ENCODE peak calls at places on chromosomes 3 and 15, in five cellular contexts. Z, R, L, J and V are unnamed samples.

GRCh38 chr3:86147119-86147518 is 843.8 kb downstream of the VGLL3 start:
- DNase-seq in L (no peak), R (no peak), Z (no peak), J (no peak), V (no peak)

GRCh38 chr3:44065311-44065710 is 176.4 kb upstream of the TOPAZ1 start:
- DNase-seq in Z (no peak), J (peak; percentile 85), L (no peak), R (peak; percentile 70), V (no peak)

GRCh38 chr3:84074767-84075166 is 884.0 kb upstream of the CADM2 start:
- DNase-seq in L (no peak), J (no peak), R (no peak), Z (no peak), V (no peak)

GRCh38 chr3:157175678-157176077 is 15.7 kb upstream of the CCNL1 start:
- DNase-seq in L (no peak), R (peak; percentile 54), Z (no peak), J (peak; percentile 62), V (no peak)

GRCh38 chr3:157107644-157108133 is 52.3 kb downstream of the CCNL1 start:
- DNase-seq in L (no peak), J (no peak), Z (no peak), R (no peak), V (no peak)

GRCh38 chr3:126287536-126288181 is 69.5 kb downstream of the KLF15 start:
- DNase-seq in R (peak; percentile 41), Z (no peak), J (peak; percentile 84), L (no peak), V (no peak)

GRCh38 chr15:22956980-22957264 is 23.2 kb downstream of the CYFIP1 start:
- DNase-seq in L (no peak), J (no peak), R (no peak), Z (peak; percentile 22), V (no peak)

GRCh38 chr3:18968120-18968519 is 180.2 kb upstream of the KCNH8 start:
- DNase-seq in L (no peak), Z (no peak), J (no peak), R (no peak), V (no peak)

GRCh38 chr3:182682263-182683229 is 110.8 kb upstream of the ATP11B start:
- DNase-seq in R (peak; percentile 30), Z (no peak), L (peak; percentile 17), J (peak; percentile 39), V (peak; percentile 44)

GRCh38 chr3:142958707-142959106 is 4.8 kb downstream of the PAQR9 start:
- DNase-seq in Z (no peak), L (no peak), R (no peak), J (no peak), V (no peak)

GRCh38 chr3:81170298-81170697 is 591.1 kb downstream of the GBE1 start:
- DNase-seq in J (no peak), Z (no peak), L (no peak), R (no peak), V (no peak)

GRCh38 chr3:153096611-153097200 is 65.3 kb upstream of the RAP2B start:
- DNase-seq in L (no peak), J (no peak), R (no peak), Z (no peak), V (no peak)

GRCh38 chr3:183824761-183825379 is 507 bp downstream of the MAP6D1 start:
- DNase-seq in Z (no peak), R (no peak), L (no peak), J (peak; percentile 29), V (peak; percentile 51)

GRCh38 chr3:72395654-72396415 is 452.4 kb downstream of the SHQ1 start:
- DNase-seq in J (no peak), Z (no peak), R (no peak), L (no peak), V (no peak)

GRCh38 chr3:72343078-72343477 is 505.2 kb downstream of the SHQ1 start:
- DNase-seq in R (no peak), L (no peak), J (no peak), Z (no peak), V (no peak)

GRCh38 chr15:77870195-77871065 is 207.1 kb downstream of the TBC1D2B start:
- DNase-seq in J (peak; percentile 70), L (no peak), Z (peak; percentile 66), R (peak; percentile 25), V (peak; percentile 5)

GRCh38 chr15:62758126-62758951 is 284.2 kb upstream of the TPM1 start:
- DNase-seq in Z (peak; percentile 76), R (no peak), L (no peak), J (peak; percentile 68), V (no peak)
- H3K4me3 ChIP-seq in Z (no peak overlapping the region), R (no peak overlapping the region), L (no peak overlapping the region), J (no peak overlapping the region), V (no peak overlapping the region)

DNA sequence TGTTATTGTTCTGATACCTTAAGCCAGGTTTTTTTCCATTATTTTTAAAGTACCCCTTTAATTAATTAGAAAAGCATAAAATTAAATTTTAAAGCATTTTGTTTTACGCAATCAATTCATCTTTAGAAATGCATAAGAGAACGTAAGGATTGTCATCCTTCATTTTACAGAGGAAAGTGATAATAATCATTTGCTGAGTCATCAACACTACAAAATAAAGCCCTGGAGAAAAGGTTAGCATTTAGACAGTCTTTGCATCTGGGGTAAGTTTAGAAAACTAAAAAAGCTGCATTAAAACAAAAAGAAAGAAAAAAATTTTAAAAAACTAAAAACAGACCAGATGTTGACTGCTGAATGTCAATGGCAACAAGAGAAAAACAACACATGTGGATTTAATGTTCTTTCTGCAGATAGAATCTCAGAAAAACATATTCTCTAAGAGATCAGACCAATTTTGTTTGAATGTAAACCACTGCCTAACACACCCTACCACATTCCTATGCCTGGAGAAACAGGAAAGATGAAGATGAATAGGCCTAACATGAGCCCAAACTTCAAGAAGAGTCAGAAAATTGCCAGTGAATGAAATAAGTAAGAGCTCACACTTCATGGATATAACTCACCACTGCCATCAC is 59.9 kb downstream of the SUCNR1 start:
- DNase-seq in Z (no peak), J (no peak), L (no peak), R (no peak), V (no peak)
- H3K27ac ChIP-seq in Z (peak overlapping the region; percentile 72), J (no peak overlapping the region), L (no peak overlapping the region), R (no peak overlapping the region), V (no peak overlapping the region)

DNA sequence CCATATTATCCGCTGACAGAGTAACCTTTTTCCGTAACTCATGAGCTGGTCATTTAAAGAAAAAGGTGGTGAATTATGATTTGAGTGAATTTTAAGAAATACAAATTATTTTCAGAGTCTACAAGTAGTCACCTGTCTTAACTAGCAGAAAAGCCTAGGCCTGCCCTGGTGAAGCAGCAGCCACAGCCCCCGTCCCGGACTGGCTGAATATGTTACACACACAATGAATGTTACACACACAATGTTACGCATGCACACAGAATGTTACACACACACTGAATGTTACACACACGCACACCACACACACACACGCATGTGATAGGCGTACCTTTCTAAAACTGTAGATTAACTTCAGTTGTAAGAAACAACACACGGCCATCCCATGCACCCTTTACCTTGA is 77.8 kb downstream of the VGLL4 start:
- DNase-seq in J (no peak), Z (peak; percentile 50), R (no peak), L (no peak), V (no peak)
- H3K4me1 ChIP-seq in J (peaks cover 38% of the 10 kb centered on the region), Z (peaks cover 75% of the 10 kb centered on the region), R (no peaks in the 10 kb centered on the region), L (no peaks in the 10 kb centered on the region), V (no peaks in the 10 kb centered on the region)

GRCh38 chr3:46348811-46349482 is 5.0 kb upstream of the CCR2 start:
- DNase-seq in Z (no peak), R (no peak), L (no peak), J (no peak), V (no peak)
- H3K4me3 ChIP-seq in Z (no peak overlapping the region), R (no peak overlapping the region), L (peak overlapping the region; percentile 68), J (no peak overlapping the region), V (peak overlapping the region; percentile 2)

GRCh38 chr3:58562498-58562897 is 14.7 kb downstream of the FAM107A start:
- DNase-seq in R (no peak), Z (no peak), J (no peak), L (no peak), V (no peak)

GRCh38 chr3:58564456-58565160 is 12.6 kb downstream of the FAM107A start:
- DNase-seq in Z (no peak), L (no peak), R (no peak), J (no peak), V (no peak)

GRCh38 chr3:58565621-58566397 is 11.4 kb downstream of the FAM107A start:
- DNase-seq in L (no peak), J (no peak), Z (no peak), R (no peak), V (no peak)

GRCh38 chr3:58563386-58564035 is 13.7 kb downstream of the FAM107A start:
- DNase-seq in R (no peak), L (no peak), Z (no peak), J (no peak), V (no peak)

DNA sequence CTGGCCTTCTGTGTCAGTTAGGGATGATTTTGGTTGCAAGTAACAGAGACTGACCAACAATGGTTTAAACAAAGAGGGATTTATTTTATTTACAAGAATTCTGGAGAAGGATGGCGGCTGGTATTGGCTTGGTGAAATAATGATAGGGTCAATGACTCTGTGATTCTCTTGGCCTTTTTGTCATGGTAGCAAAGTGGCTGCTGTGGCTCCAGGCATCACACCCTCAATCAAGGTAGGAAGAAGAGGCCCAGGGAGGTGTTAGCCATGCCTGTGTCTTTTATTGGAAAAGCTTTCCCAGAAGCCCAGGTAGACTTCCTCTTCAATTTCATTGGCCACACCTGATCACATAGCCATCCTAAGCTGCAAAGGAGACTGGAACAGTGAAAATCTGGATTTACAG is 13.1 kb downstream of the FAM107A start:
- DNase-seq in J (no peak), R (no peak), Z (no peak), L (no peak), V (no peak)
- H3K27ac ChIP-seq in J (no peak overlapping the region), R (no peak overlapping the region), Z (no peak overlapping the region), L (no peak overlapping the region), V (no peak overlapping the region)

GRCh38 chr15:63190993-63191392 is 1.6 kb downstream of the RAB8B start:
- DNase-seq in J (no peak), R (no peak), L (no peak), Z (no peak), V (no peak)
- H3K4me1 ChIP-seq in J (peaks cover 34% of the 10 kb centered on the region), R (no peaks in the 10 kb centered on the region), L (peaks cover 61% of the 10 kb centered on the region), Z (peaks cover 62% of the 10 kb centered on the region), V (peaks cover 62% of the 10 kb centered on the region)

DNA sequence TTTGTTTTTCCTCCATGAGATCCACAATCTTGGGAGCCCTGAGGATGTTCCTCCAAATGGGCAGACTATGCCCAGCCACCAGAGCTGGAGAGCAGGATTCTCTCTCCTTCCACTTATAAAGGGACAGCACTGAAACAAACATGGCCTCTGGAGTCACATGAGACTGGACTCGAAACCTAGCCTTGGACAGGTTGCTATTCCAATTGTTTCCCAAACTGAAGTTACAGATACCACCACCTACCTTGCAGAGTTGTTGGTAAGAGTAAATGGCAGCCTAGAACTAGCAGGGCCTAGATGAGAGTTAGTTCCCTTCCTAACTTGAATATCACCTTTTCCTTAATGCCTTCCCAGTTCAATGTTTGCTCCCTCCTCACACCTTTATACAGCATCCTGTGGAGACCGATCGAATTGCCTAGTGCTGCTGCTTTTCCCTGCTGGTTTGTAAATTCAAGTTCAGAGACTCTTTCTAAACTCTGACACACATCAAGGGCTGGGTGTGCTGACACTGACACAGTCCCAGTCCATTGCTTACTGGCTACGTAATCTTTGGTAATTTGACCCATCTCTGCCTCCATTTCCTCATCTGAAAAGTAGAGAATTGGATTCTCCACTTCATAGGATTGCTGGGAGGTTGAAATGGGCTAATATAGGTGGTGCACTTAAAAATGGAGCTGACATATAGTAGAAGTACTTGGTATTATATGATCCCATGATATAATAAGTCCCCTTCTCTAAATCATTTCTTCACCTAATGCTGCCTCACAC is 2.6 kb downstream of the IMP3 start:
- DNase-seq in Z (no peak), J (no peak), L (no peak), R (no peak), V (no peak)
- H3K4me3 ChIP-seq in Z (peak overlapping the region; percentile 85), J (no peak overlapping the region), L (peak overlapping the region; percentile 95), R (no peak overlapping the region), V (no peak overlapping the region)